ENCODE peak calls at places on chromosomes 2 and 18, in eight cellular contexts. U is stimulated activated CD4-positive, alpha-beta T cell treated with anti-CD3 and anti-CD28 coated beads, Interleukin-15, amount 100 ng/mL, for 1 hour; N is effector memory CD8-positive, alpha-beta T cell; G is activated CD8-positive, alpha-beta memory T cell treated with anti-CD3 and anti-CD28 coated beads for 1 hour; O is fibroblast of mammary gland; T is tibial artery; P is activated naive CD4-positive, alpha-beta T cell treated with anti-CD3 and anti-CD28 coated beads, Interleukin-2, amount 10 ng/mL, durations not matched to agents 7 days and 5 days; K is GM10248. Z is an unnamed sample.

GRCh38 chr2:202588647-202589581 is 45.9 kb upstream of the FAM117B start:
- DNase-seq in P (peak; percentile 77), N (peak; percentile 46), O (peak; percentile 72), T (peak; percentile 60), G (peak; percentile 32), K (peak; percentile 78), U (peak; percentile 38), Z (peak; percentile 67)

GRCh38 chr2:105238664-105239240 is 2.8 kb upstream of the GPR45 start:
- DNase-seq in G (no peak), K (no peak), T (no peak), U (no peak), O (no peak), P (no peak), N (no peak), Z (no peak)

GRCh38 chr18:13910501-13910900 is 4.8 kb downstream of the MC2R start:
- DNase-seq in T (no peak), U (no peak), P (no peak), O (no peak), N (no peak), K (no peak), G (no peak), Z (no peak)

GRCh38 chr2:71462056-71462605 is 8.8 kb downstream of the DYSF start:
- DNase-seq in U (no peak), O (no peak), P (no peak), N (no peak), T (no peak), K (no peak), G (no peak), Z (no peak)

GRCh38 chr2:113203901-113204519 is 30.2 kb downstream of the PSD4 start:
- DNase-seq in N (peak; percentile 65), U (peak; percentile 53), G (peak; percentile 53), P (peak; percentile 84), T (peak; percentile 51), O (peak; percentile 75), K (peak; percentile 83), Z (peak; percentile 79)

GRCh38 chr18:23827681-23828080 is 138.4 kb downstream of the LAMA3 start:
- DNase-seq in P (no peak), K (no peak), G (no peak), N (no peak), T (no peak), O (no peak), U (no peak), Z (no peak)

GRCh38 chr2:105821428-105822125 is 76.9 kb downstream of the NCK2 start:
- DNase-seq in K (no peak), O (no peak), N (no peak), P (no peak), U (no peak), T (no peak), G (no peak), Z (no peak)

GRCh38 chr2:29223851-29224692 is 108.9 kb downstream of the CLIP4 start:
- DNase-seq in O (peak; percentile 90), N (no peak), G (no peak), T (peak; percentile 84), P (no peak), U (no peak), K (no peak), Z (no peak)

GRCh38 chr18:3257627-3258120 is 4.3 kb upstream of the MYL12B start:
- DNase-seq in O (no peak), N (no peak), K (no peak), P (no peak), T (no peak), G (no peak), U (no peak), Z (no peak)

GRCh38 chr2:124804014-124804940 is 779.2 kb downstream of the CNTNAP5 start:
- DNase-seq in K (peak; percentile 40), O (peak; percentile 10), N (no peak), U (no peak), P (no peak), G (no peak), T (no peak), Z (no peak)

GRCh38 chr18:2881088-2881487 is 34.3 kb downstream of the EMILIN2 start:
- DNase-seq in K (no peak), O (peak; percentile 35), G (no peak), U (no peak), P (no peak), T (no peak), N (no peak), Z (no peak)

GRCh38 chr18:22800551-22800951 is 132.6 kb upstream of the RBBP8 start:
- DNase-seq in U (no peak), N (no peak), O (peak; percentile 68), P (no peak), G (no peak), T (peak; percentile 58), K (no peak), Z (no peak)

GRCh38 chr2:121351521-121352318 is 66.7 kb upstream of the TFCP2L1 start:
- DNase-seq in K (no peak), U (no peak), O (no peak), T (no peak), N (no peak), G (no peak), P (no peak), Z (no peak)

GRCh38 chr2:106956879-106957278 is 70.9 kb upstream of the ST6GAL2 start:
- DNase-seq in O (peak; percentile 97), T (no peak), P (no peak), U (no peak), K (no peak), G (no peak), N (no peak), Z (no peak)

GRCh38 chr2:47357475-47357874 is 45.5 kb upstream of the MSH2 start:
- DNase-seq in G (no peak), O (peak; percentile 82), N (no peak), K (no peak), P (no peak), T (no peak), U (no peak), Z (no peak)

GRCh38 chr2:220334210-220334609 is 706.8 kb downstream of the SLC4A3 start:
- DNase-seq in K (no peak), T (no peak), N (no peak), U (no peak), P (no peak), O (peak; percentile 43), G (no peak), Z (no peak)